ENCODE peak calls at places on chromosomes 16 and 17, in ten cellular contexts. One of them, this sample, is unnamed.

GRCh38 chr16:69781118-69781517 is 19.0 kb downstream of the WWP2 start:
- DNase-seq in mucosa of descending colon: no peak
- DNase-seq in psoas muscle: no peak
- DNase-seq in body of pancreas: no peak
- DNase-seq in SK-N-SH: no peak
- DNase-seq in DND-41: no peak
- DNase-seq in GM06990: no peak
- DNase-seq in AG09309: no peak
- DNase-seq in Peyer's patch: no peak
- DNase-seq in thoracic aorta: no peak
- DNase-seq in this sample: no peak

GRCh38 chr16:84993926-84994325 is 17.4 kb downstream of the ZDHHC7 start:
- DNase-seq in mucosa of descending colon: no peak
- DNase-seq in psoas muscle: peak; percentile 49
- DNase-seq in body of pancreas: no peak
- DNase-seq in SK-N-SH: no peak
- DNase-seq in DND-41: no peak
- DNase-seq in GM06990: no peak
- DNase-seq in AG09309: no peak
- DNase-seq in Peyer's patch: no peak
- DNase-seq in thoracic aorta: no peak
- DNase-seq in this sample: no peak

GRCh38 chr16:70685938-70686375 is at the start of gene MTSS2:
- DNase-seq in mucosa of descending colon: peak; percentile 65
- DNase-seq in psoas muscle: peak; percentile 94
- DNase-seq in body of pancreas: peak; percentile 77
- DNase-seq in SK-N-SH: peak; percentile 97
- DNase-seq in DND-41: peak; percentile 72
- DNase-seq in GM06990: no peak
- DNase-seq in AG09309: peak; percentile 46
- DNase-seq in Peyer's patch: peak; percentile 81
- DNase-seq in thoracic aorta: peak; percentile 55
- DNase-seq in this sample: no peak

GRCh38 chr17:80152057-80152831 is 5.3 kb upstream of the EIF4A3 start:
- DNase-seq in mucosa of descending colon: no peak
- DNase-seq in psoas muscle: no peak
- DNase-seq in body of pancreas: no peak
- DNase-seq in SK-N-SH: no peak
- DNase-seq in DND-41: peak; percentile 51
- DNase-seq in GM06990: no peak
- DNase-seq in AG09309: peak; percentile 58
- DNase-seq in Peyer's patch: no peak
- DNase-seq in thoracic aorta: no peak
- DNase-seq in this sample: peak; percentile 42

GRCh38 chr16:11396241-11397048 is 51.2 kb downstream of the RMI2 start:
- DNase-seq in mucosa of descending colon: peak; percentile 71
- DNase-seq in psoas muscle: peak; percentile 85
- DNase-seq in body of pancreas: peak; percentile 77
- DNase-seq in SK-N-SH: peak; percentile 97
- DNase-seq in DND-41: peak; percentile 70
- DNase-seq in GM06990: peak; percentile 43
- DNase-seq in AG09309: no peak
- DNase-seq in Peyer's patch: peak; percentile 73
- DNase-seq in thoracic aorta: peak; percentile 21
- DNase-seq in this sample: peak; percentile 66

GRCh38 chr17:78127888-78128615 is 503 bp downstream of the TMC6 start:
- DNase-seq in mucosa of descending colon: no peak
- DNase-seq in psoas muscle: no peak
- DNase-seq in body of pancreas: peak; percentile 35
- DNase-seq in SK-N-SH: peak; percentile 84
- DNase-seq in DND-41: no peak
- DNase-seq in GM06990: peak; percentile 54
- DNase-seq in AG09309: no peak
- DNase-seq in Peyer's patch: peak; percentile 77
- DNase-seq in thoracic aorta: no peak
- DNase-seq in this sample: peak; percentile 40

GRCh38 chr16:70705056-70705455 is 19.2 kb upstream of the MTSS2 start:
- DNase-seq in mucosa of descending colon: no peak
- DNase-seq in psoas muscle: no peak
- DNase-seq in body of pancreas: no peak
- DNase-seq in SK-N-SH: no peak
- DNase-seq in DND-41: no peak
- DNase-seq in GM06990: no peak
- DNase-seq in AG09309: peak; percentile 20
- DNase-seq in Peyer's patch: no peak
- DNase-seq in thoracic aorta: no peak
- DNase-seq in this sample: no peak

GRCh38 chr17:69314246-69315030 is 12.5 kb downstream of the ABCA5 start:
- DNase-seq in mucosa of descending colon: no peak
- DNase-seq in psoas muscle: no peak
- DNase-seq in body of pancreas: no peak
- DNase-seq in SK-N-SH: peak; percentile 14
- DNase-seq in DND-41: no peak
- DNase-seq in GM06990: no peak
- DNase-seq in AG09309: no peak
- DNase-seq in Peyer's patch: no peak
- DNase-seq in thoracic aorta: no peak
- DNase-seq in this sample: no peak

GRCh38 chr17:73030501-73030911 is 62.0 kb downstream of the SLC39A11 start:
- DNase-seq in mucosa of descending colon: no peak
- DNase-seq in psoas muscle: no peak
- DNase-seq in body of pancreas: peak; percentile 54
- DNase-seq in SK-N-SH: no peak
- DNase-seq in DND-41: no peak
- DNase-seq in GM06990: no peak
- DNase-seq in AG09309: no peak
- DNase-seq in Peyer's patch: no peak
- DNase-seq in thoracic aorta: no peak
- DNase-seq in this sample: no peak

GRCh38 chr16:87891763-87892162 is 22.5 kb upstream of the SLC7A5 start:
- DNase-seq in mucosa of descending colon: no peak
- DNase-seq in psoas muscle: no peak
- DNase-seq in body of pancreas: no peak
- DNase-seq in SK-N-SH: no peak
- DNase-seq in DND-41: no peak
- DNase-seq in GM06990: no peak
- DNase-seq in AG09309: no peak
- DNase-seq in Peyer's patch: no peak
- DNase-seq in thoracic aorta: no peak
- DNase-seq in this sample: no peak

GRCh38 chr17:72456026-72456569 is 335.3 kb downstream of the SOX9 start:
- DNase-seq in mucosa of descending colon: peak; percentile 68
- DNase-seq in psoas muscle: no peak
- DNase-seq in body of pancreas: no peak
- DNase-seq in SK-N-SH: no peak
- DNase-seq in DND-41: no peak
- DNase-seq in GM06990: no peak
- DNase-seq in AG09309: no peak
- DNase-seq in Peyer's patch: peak; percentile 70
- DNase-seq in thoracic aorta: no peak
- DNase-seq in this sample: no peak

GRCh38 chr17:78684026-78684425 is 98.0 kb downstream of the CYTH1 start:
- DNase-seq in mucosa of descending colon: no peak
- DNase-seq in psoas muscle: no peak
- DNase-seq in body of pancreas: no peak
- DNase-seq in SK-N-SH: no peak
- DNase-seq in DND-41: no peak
- DNase-seq in GM06990: no peak
- DNase-seq in AG09309: no peak
- DNase-seq in Peyer's patch: no peak
- DNase-seq in thoracic aorta: no peak
- DNase-seq in this sample: no peak

GRCh38 chr17:7859028-7859427 is 1.2 kb downstream of the CYB5D1 start:
- DNase-seq in mucosa of descending colon: no peak
- DNase-seq in psoas muscle: no peak
- DNase-seq in body of pancreas: no peak
- DNase-seq in SK-N-SH: no peak
- DNase-seq in DND-41: no peak
- DNase-seq in GM06990: no peak
- DNase-seq in AG09309: no peak
- DNase-seq in Peyer's patch: no peak
- DNase-seq in thoracic aorta: no peak
- DNase-seq in this sample: no peak

GRCh38 chr16:66146689-66147330 is 219.7 kb upstream of the CDH5 start:
- DNase-seq in mucosa of descending colon: no peak
- DNase-seq in psoas muscle: no peak
- DNase-seq in body of pancreas: no peak
- DNase-seq in SK-N-SH: no peak
- DNase-seq in DND-41: no peak
- DNase-seq in GM06990: no peak
- DNase-seq in AG09309: no peak
- DNase-seq in Peyer's patch: no peak
- DNase-seq in thoracic aorta: no peak
- DNase-seq in this sample: no peak

GRCh38 chr17:9116861-9117568 is 95.7 kb downstream of the NTN1 start:
- DNase-seq in mucosa of descending colon: no peak
- DNase-seq in psoas muscle: no peak
- DNase-seq in body of pancreas: no peak
- DNase-seq in SK-N-SH: no peak
- DNase-seq in DND-41: no peak
- DNase-seq in GM06990: no peak
- DNase-seq in AG09309: no peak
- DNase-seq in Peyer's patch: no peak
- DNase-seq in thoracic aorta: no peak
- DNase-seq in this sample: no peak

GRCh38 chr17:9123594-9124553 is 102.6 kb downstream of the NTN1 start:
- DNase-seq in mucosa of descending colon: no peak
- DNase-seq in psoas muscle: no peak
- DNase-seq in body of pancreas: no peak
- DNase-seq in SK-N-SH: no peak
- DNase-seq in DND-41: no peak
- DNase-seq in GM06990: no peak
- DNase-seq in AG09309: no peak
- DNase-seq in Peyer's patch: no peak
- DNase-seq in thoracic aorta: no peak
- DNase-seq in this sample: no peak

GRCh38 chr17:9124554-9124935 is 103.2 kb downstream of the NTN1 start:
- DNase-seq in mucosa of descending colon: no peak
- DNase-seq in psoas muscle: no peak
- DNase-seq in body of pancreas: no peak
- DNase-seq in SK-N-SH: no peak
- DNase-seq in DND-41: no peak
- DNase-seq in GM06990: no peak
- DNase-seq in AG09309: no peak
- DNase-seq in Peyer's patch: no peak
- DNase-seq in thoracic aorta: no peak
- DNase-seq in this sample: no peak

GRCh38 chr17:9121186-9121820 is 100.0 kb downstream of the NTN1 start:
- DNase-seq in mucosa of descending colon: no peak
- DNase-seq in psoas muscle: no peak
- DNase-seq in body of pancreas: no peak
- DNase-seq in SK-N-SH: no peak
- DNase-seq in DND-41: no peak
- DNase-seq in GM06990: no peak
- DNase-seq in AG09309: no peak
- DNase-seq in Peyer's patch: no peak
- DNase-seq in thoracic aorta: no peak
- DNase-seq in this sample: no peak

GRCh38 chr17:9120471-9120870 is 99.2 kb downstream of the NTN1 start:
- DNase-seq in mucosa of descending colon: no peak
- DNase-seq in psoas muscle: no peak
- DNase-seq in body of pancreas: no peak
- DNase-seq in SK-N-SH: no peak
- DNase-seq in DND-41: peak; percentile 11
- DNase-seq in GM06990: no peak
- DNase-seq in AG09309: no peak
- DNase-seq in Peyer's patch: no peak
- DNase-seq in thoracic aorta: no peak
- DNase-seq in this sample: no peak
- TF ChIP-seq CTCF in mucosa of descending colon: no peak
- TF ChIP-seq CTCF in psoas muscle: no peak
- TF ChIP-seq CTCF in body of pancreas: no peak
- TF ChIP-seq CTCF in SK-N-SH: peak; percentile 39
- TF ChIP-seq CTCF in DND-41: peak; percentile 40
- TF ChIP-seq CTCF in GM06990: peak; percentile 14
- TF ChIP-seq CTCF in AG09309: no peak
- TF ChIP-seq CTCF in Peyer's patch: no peak
- TF ChIP-seq CTCF in thoracic aorta: peak; percentile 51
- TF ChIP-seq CTCF in this sample: peak; percentile 66

GRCh38 chr16:2056681-2057407 is 9.1 kb downstream of the TSC2 start:
- DNase-seq in mucosa of descending colon: no peak
- DNase-seq in psoas muscle: no peak
- DNase-seq in body of pancreas: no peak
- DNase-seq in SK-N-SH: no peak
- DNase-seq in DND-41: no peak
- DNase-seq in GM06990: no peak
- DNase-seq in AG09309: no peak
- DNase-seq in Peyer's patch: no peak
- DNase-seq in thoracic aorta: no peak
- DNase-seq in this sample: no peak
- TF ChIP-seq CTCF in mucosa of descending colon: no peak
- TF ChIP-seq CTCF in psoas muscle: no peak
- TF ChIP-seq CTCF in body of pancreas: no peak
- TF ChIP-seq CTCF in SK-N-SH: peak; percentile 23
- TF ChIP-seq CTCF in DND-41: peak; percentile 32
- TF ChIP-seq CTCF in GM06990: no peak
- TF ChIP-seq CTCF in AG09309: peak; percentile 10
- TF ChIP-seq CTCF in Peyer's patch: no peak
- TF ChIP-seq CTCF in thoracic aorta: no peak
- TF ChIP-seq CTCF in this sample: peak; percentile 8

GRCh38 chr16:50858877-50859627 is 117.2 kb downstream of the CYLD start:
- DNase-seq in mucosa of descending colon: no peak
- DNase-seq in psoas muscle: no peak
- DNase-seq in body of pancreas: no peak
- DNase-seq in SK-N-SH: no peak
- DNase-seq in DND-41: no peak
- DNase-seq in GM06990: no peak
- DNase-seq in AG09309: no peak
- DNase-seq in Peyer's patch: no peak
- DNase-seq in thoracic aorta: no peak
- DNase-seq in this sample: no peak
- TF ChIP-seq CTCF in mucosa of descending colon: no peak
- TF ChIP-seq CTCF in psoas muscle: no peak
- TF ChIP-seq CTCF in body of pancreas: no peak
- TF ChIP-seq CTCF in SK-N-SH: no peak
- TF ChIP-seq CTCF in DND-41: no peak
- TF ChIP-seq CTCF in GM06990: no peak
- TF ChIP-seq CTCF in AG09309: no peak
- TF ChIP-seq CTCF in Peyer's patch: no peak
- TF ChIP-seq CTCF in thoracic aorta: no peak
- TF ChIP-seq CTCF in this sample: no peak

GRCh38 chr17:48282303-48282702 is 147.7 kb downstream of the SKAP1 start:
- DNase-seq in mucosa of descending colon: no peak
- DNase-seq in psoas muscle: no peak
- DNase-seq in body of pancreas: no peak
- DNase-seq in SK-N-SH: no peak
- DNase-seq in DND-41: no peak
- DNase-seq in GM06990: no peak
- DNase-seq in AG09309: no peak
- DNase-seq in Peyer's patch: no peak
- DNase-seq in thoracic aorta: no peak
- DNase-seq in this sample: no peak

GRCh38 chr17:48283907-48284306 is 146.1 kb downstream of the SKAP1 start:
- DNase-seq in mucosa of descending colon: no peak
- DNase-seq in psoas muscle: no peak
- DNase-seq in body of pancreas: no peak
- DNase-seq in SK-N-SH: no peak
- DNase-seq in DND-41: no peak
- DNase-seq in GM06990: no peak
- DNase-seq in AG09309: no peak
- DNase-seq in Peyer's patch: no peak
- DNase-seq in thoracic aorta: no peak
- DNase-seq in this sample: no peak

GRCh38 chr17:48278755-48279491 is 151.1 kb downstream of the SKAP1 start:
- DNase-seq in mucosa of descending colon: peak; percentile 50
- DNase-seq in psoas muscle: no peak
- DNase-seq in body of pancreas: no peak
- DNase-seq in SK-N-SH: no peak
- DNase-seq in DND-41: no peak
- DNase-seq in GM06990: no peak
- DNase-seq in AG09309: no peak
- DNase-seq in Peyer's patch: no peak
- DNase-seq in thoracic aorta: no peak
- DNase-seq in this sample: no peak

GRCh38 chr17:48283390-48283789 is 146.6 kb downstream of the SKAP1 start:
- DNase-seq in mucosa of descending colon: no peak
- DNase-seq in psoas muscle: no peak
- DNase-seq in body of pancreas: no peak
- DNase-seq in SK-N-SH: no peak
- DNase-seq in DND-41: no peak
- DNase-seq in GM06990: no peak
- DNase-seq in AG09309: no peak
- DNase-seq in Peyer's patch: no peak
- DNase-seq in thoracic aorta: no peak
- DNase-seq in this sample: no peak
- TF ChIP-seq CTCF in mucosa of descending colon: no peak
- TF ChIP-seq CTCF in psoas muscle: no peak
- TF ChIP-seq CTCF in body of pancreas: no peak
- TF ChIP-seq CTCF in SK-N-SH: no peak
- TF ChIP-seq CTCF in DND-41: no peak
- TF ChIP-seq CTCF in GM06990: no peak
- TF ChIP-seq CTCF in AG09309: no peak
- TF ChIP-seq CTCF in Peyer's patch: no peak
- TF ChIP-seq CTCF in thoracic aorta: no peak
- TF ChIP-seq CTCF in this sample: no peak